ENCODE peak calls at places on chromosomes 3 and 15, in six cellular contexts. H, I, W, G, P and O are unnamed samples.

GRCh38 chr3:21271606-21272016 is 479.4 kb downstream of the ZNF385D start:
- DNase-seq in H (no peak), I (no peak), W (no peak), G (no peak), P (no peak), O (no peak)

GRCh38 chr3:76570436-76571057 is 469.4 kb upstream of the ROBO2 start:
- DNase-seq in H (peak), I (peak), W (peak), G (no peak), P (no peak), O (peak)

GRCh38 chr3:48739955-48740823 is 23.2 kb upstream of the IP6K2 start:
- DNase-seq in H (peak), I (peak), W (peak), G (peak), P (peak), O (peak)

GRCh38 chr15:100033140-100033857 is 300.1 kb upstream of the LYSMD4 start:
- DNase-seq in H (no peak), I (peak), W (no peak), G (no peak), P (no peak), O (peak)

GRCh38 chr3:39937315-39937714 is 127.9 kb downstream of the MYRIP start:
- DNase-seq in H (no peak), I (no peak), W (no peak), G (no peak), P (peak), O (no peak)

GRCh38 chr15:74383695-74384565 is 16.5 kb upstream of the CYP11A1 start:
- DNase-seq in H (peak), I (peak), W (no peak), G (no peak), P (no peak), O (peak)

GRCh38 chr3:48997714-48998637 is 7.9 kb downstream of the P4HTM start:
- DNase-seq in H (no peak), I (no peak), W (peak), G (no peak), P (no peak), O (no peak)

GRCh38 chr3:20041197-20041780 is 1.0 kb downstream of the KAT2B start:
- DNase-seq in H (peak), I (peak), W (peak), G (peak), P (peak), O (peak)

GRCh38 chr3:39127296-39127906 is 19.9 kb downstream of the TTC21A start:
- DNase-seq in H (no peak), I (no peak), W (no peak), G (no peak), P (no peak), O (no peak)

GRCh38 chr15:75036269-75036668 is 12.9 kb downstream of the PPCDC start:
- DNase-seq in H (no peak), I (no peak), W (no peak), G (no peak), P (no peak), O (no peak)

GRCh38 chr3:149535395-149535685 is 60.8 kb downstream of the TM4SF4 start:
- DNase-seq in H (no peak), I (no peak), W (no peak), G (no peak), P (no peak), O (no peak)

GRCh38 chr3:127673191-127674098 is 693 bp downstream of the ABTB1 start:
- DNase-seq in H (peak), I (peak), W (peak), G (peak), P (no peak), O (peak)

GRCh38 chr3:52289747-52290595 is 2.3 kb downstream of the GLYCTK start:
- DNase-seq in H (no peak), I (no peak), W (no peak), G (no peak), P (peak), O (no peak)
- TF ChIP-seq CTCF in H (no peak), I (no peak), W (no peak), G (no peak), P (peak), O (no peak)

DNA sequence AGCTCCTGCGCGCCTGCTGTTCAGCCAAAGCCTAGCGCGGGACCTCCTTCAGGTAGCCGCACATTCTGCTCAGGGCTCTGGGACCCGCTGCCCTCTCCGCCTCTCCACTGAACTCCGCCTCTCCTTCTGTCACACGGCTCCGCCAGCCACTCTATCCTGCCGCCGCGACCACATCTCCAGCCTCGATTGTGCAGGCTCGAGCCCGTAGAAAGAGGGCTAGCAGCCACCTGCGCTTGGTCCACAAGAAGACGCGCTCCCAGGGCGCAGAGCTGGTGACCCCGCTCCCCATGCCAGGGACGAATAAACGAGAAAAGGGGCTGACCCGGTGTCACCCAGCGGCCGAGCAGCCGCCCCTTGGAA is 1.1 kb upstream of the VIPR1 start:
- DNase-seq in H (no peak), I (no peak), W (peak), G (no peak), P (no peak), O (no peak)
- H3K9ac ChIP-seq in H (no peak), I (no peak), W (no peak), G (no peak), P (no peak), O (no peak)

GRCh38 chr15:90340345-90340744 is 11.7 kb upstream of the ZNF774 start:
- DNase-seq in H (peak), I (no peak), W (no peak), G (no peak), P (peak), O (no peak)
- TF ChIP-seq CTCF in H (peak), I (no peak), W (no peak), G (no peak), P (peak), O (no peak)

GRCh38 chr15:29921130-29921601 is 98.9 kb upstream of the TJP1 start:
- DNase-seq in H (no peak), I (no peak), W (no peak), G (no peak), P (peak), O (no peak)

GRCh38 chr15:29922191-29922590 is 99.9 kb upstream of the TJP1 start:
- DNase-seq in H (no peak), I (no peak), W (no peak), G (no peak), P (no peak), O (no peak)

GRCh38 chr15:29925227-29926082 is 103.2 kb upstream of the TJP1 start:
- DNase-seq in H (peak), I (peak), W (peak), G (peak), P (peak), O (peak)

GRCh38 chr15:29926083-29926388 is 103.8 kb upstream of the TJP1 start:
- DNase-seq in H (no peak), I (no peak), W (no peak), G (no peak), P (no peak), O (no peak)

DNA sequence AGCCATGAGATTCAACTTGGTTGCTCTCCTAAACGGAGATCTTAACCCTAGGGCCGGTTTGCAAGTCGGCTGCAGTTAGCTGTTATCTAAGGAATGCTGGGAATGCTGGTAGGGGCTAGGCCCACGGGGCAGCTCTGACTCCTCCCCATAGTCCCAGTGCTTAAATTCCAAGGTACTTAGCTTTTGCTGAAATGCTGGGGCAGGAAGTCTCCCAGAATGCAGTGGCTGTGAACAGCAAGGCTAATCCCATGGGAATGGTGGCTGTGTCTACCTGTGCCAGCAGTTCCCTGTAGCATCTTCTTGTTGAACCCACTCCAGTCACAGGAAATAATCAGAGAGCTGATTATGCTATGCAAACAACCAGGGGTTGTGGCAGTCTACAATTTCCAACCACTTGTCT is 102.5 kb upstream of the TJP1 start:
- DNase-seq in H (no peak), I (peak), W (peak), G (peak), P (peak), O (peak)
- H3K9ac ChIP-seq in H (no peak), I (peak), W (no peak), G (no peak), P (no peak), O (no peak)

GRCh38 chr3:96813134-96813819 is 1.1 kb upstream of the EPHA6 start:
- DNase-seq in H (peak), I (peak), W (peak), G (peak), P (peak), O (peak)
- TF ChIP-seq CTCF in H (peak), I (peak), W (peak), G (peak), P (peak), O (peak)

GRCh38 chr3:146777941-146778340 is 172.8 kb upstream of the PLSCR5 start:
- DNase-seq in H (no peak), I (no peak), W (no peak), G (no peak), P (no peak), O (no peak)

GRCh38 chr3:146781606-146782005 is 176.5 kb upstream of the PLSCR5 start:
- DNase-seq in H (no peak), I (peak), W (no peak), G (no peak), P (no peak), O (peak)

GRCh38 chr3:146780251-146780650 is 175.1 kb upstream of the PLSCR5 start:
- DNase-seq in H (no peak), I (peak), W (no peak), G (no peak), P (no peak), O (peak)

GRCh38 chr3:146783446-146783845 is 178.3 kb upstream of the PLSCR5 start:
- DNase-seq in H (no peak), I (no peak), W (no peak), G (no peak), P (no peak), O (peak)

DNA sequence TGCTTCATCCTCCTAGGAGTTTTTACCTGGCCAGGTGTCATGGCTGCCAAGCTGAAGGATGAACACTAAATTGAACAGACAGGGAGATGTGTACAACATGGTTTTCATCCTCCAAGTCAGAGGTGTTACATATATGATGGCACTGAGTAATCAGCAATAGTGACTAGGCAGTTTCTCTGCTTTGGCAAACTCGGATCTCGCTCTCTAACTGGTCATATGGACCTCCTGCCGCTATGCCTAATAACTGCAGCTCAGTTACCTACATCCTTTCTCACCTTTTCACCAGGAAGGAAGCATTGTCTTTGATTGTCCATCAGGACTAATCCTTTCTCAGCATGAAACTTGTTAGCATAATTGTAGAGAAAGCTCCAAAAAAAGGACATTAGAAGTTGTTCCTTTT is 175.9 kb upstream of the PLSCR5 start:
- DNase-seq in H (no peak), I (no peak), W (peak), G (no peak), P (no peak), O (no peak)
- H3K9ac ChIP-seq in H (no peak), I (no peak), W (no peak), G (no peak), P (no peak), O (no peak)

DNA sequence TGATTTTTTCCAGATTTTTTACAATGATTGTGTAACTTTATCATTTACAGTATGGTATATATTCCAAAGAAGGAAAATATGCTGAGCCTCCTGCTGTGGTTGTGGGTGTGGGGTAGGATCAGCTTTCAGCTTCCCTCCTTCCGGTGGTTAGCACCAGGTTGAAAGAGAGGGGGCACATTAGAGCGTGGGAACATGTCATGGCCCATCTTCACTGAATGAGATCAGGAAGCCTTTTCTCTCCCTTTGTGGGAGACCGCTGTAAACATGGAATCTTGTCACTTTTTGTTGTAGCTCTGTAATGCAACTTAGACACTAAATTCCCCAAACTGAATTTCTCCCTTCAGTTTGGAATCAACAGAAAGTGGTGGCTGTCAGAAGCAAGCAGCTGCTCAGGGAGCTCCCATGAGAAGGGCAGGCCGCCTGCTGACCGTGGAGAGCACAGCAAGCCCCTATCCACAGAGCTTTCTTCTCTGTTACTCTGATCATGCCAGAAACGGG is 86.7 kb upstream of the LIMD1 start:
- DNase-seq in H (no peak), I (peak), W (peak), G (peak), P (no peak), O (peak)
- TF ChIP-seq CTCF in H (no peak), I (peak), W (peak), G (peak), P (no peak), O (peak)

DNA sequence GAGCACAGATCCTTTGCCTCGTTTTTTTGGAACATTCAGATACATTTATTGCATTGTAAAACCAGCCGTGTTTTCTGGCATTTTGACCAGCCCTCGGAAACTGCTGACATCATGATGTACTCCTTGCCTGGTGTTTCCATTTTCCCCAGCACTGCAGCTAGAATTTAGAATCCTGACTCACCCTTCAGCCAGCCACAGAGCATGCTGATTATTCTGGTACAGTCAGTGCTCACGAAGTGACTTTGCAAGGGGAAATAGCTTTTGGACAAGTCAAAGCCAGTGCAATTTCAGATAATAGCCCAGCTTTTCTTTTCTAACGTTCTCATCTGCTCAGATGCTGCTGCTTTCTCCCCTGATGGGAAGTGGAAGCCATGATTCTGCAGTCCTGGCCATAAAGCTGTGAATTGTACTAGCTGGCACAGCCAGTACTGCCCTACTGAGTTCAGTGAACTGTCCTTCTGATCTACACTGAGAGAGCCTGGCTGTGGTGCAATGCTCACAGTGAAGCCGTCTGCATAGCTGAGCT is 12.1 kb upstream of the CNBP start:
- DNase-seq in H (peak), I (peak), W (no peak), G (peak), P (peak), O (peak)
- H3K9ac ChIP-seq in H (peak), I (peak), W (no peak), G (peak), P (peak), O (no peak)

DNA sequence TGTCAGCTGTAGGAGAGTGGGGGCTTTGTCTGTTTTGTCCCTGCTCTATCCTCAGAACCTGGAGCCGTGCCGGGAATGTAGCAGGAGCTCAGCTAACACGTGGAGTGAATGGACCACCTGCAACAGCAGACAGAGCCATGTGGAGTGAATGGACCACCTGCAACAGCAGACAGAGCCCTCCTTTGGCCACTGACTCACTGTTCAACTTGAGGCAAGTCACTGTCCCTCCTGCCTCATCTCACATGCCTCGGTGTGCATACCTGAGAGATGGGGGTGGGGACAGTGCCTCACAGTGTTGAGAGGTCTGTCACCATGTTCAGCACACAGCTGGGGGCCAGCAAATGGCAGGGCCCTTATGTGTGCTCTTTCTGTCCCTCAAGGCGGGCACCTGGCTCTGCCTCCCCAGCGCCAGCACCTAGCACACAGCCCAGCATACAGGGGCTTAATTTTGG is 27.9 kb downstream of the FEM1B start:
- DNase-seq in H (peak), I (no peak), W (no peak), G (no peak), P (no peak), O (no peak)
- TF ChIP-seq CTCF in H (no peak), I (no peak), W (no peak), G (no peak), P (no peak), O (no peak)